ENCODE peak calls at places on chromosomes 16 and 17, in five cellular contexts. One of them, this sample, is unnamed.

GRCh38 chr17:45128989-45129388 is 3.3 kb downstream of the PLCD3 start:
- DNase-seq in IMR-90: no peak
- DNase-seq in H1: no peak
- DNase-seq in mesenchymal stem cell: no peak
- DNase-seq in H9: no peak
- DNase-seq in this sample: no peak

GRCh38 chr17:19718613-19719364 is 2.4 kb upstream of the SLC47A2 start:
- DNase-seq in mesenchymal stem cell: no peak
- DNase-seq in IMR-90: no peak
- DNase-seq in H1: no peak
- DNase-seq in H9: peak
- DNase-seq in this sample: no peak

GRCh38 chr17:58391302-58391984 is 25.9 kb downstream of the RNF43 start:
- DNase-seq in H1: no peak
- DNase-seq in H9: no peak
- DNase-seq in IMR-90: no peak
- DNase-seq in mesenchymal stem cell: no peak
- DNase-seq in this sample: no peak

GRCh38 chr16:22369221-22369811 is 5.1 kb downstream of the CDR2 start:
- DNase-seq in H1: no peak
- DNase-seq in mesenchymal stem cell: peak
- DNase-seq in IMR-90: peak
- DNase-seq in H9: no peak
- DNase-seq in this sample: no peak

GRCh38 chr17:82935944-82936767 is 96.3 kb upstream of the ZNF750 start:
- DNase-seq in mesenchymal stem cell: no peak
- DNase-seq in H9: no peak
- DNase-seq in H1: no peak
- DNase-seq in IMR-90: no peak
- DNase-seq in this sample: no peak

GRCh38 chr17:80832266-80832676 is 159.4 kb upstream of the CHMP6 start:
- DNase-seq in mesenchymal stem cell: peak
- DNase-seq in H1: no peak
- DNase-seq in IMR-90: peak
- DNase-seq in H9: peak
- DNase-seq in this sample: no peak

GRCh38 chr16:11106726-11107125 is 149.3 kb downstream of the SOCS1 start:
- DNase-seq in mesenchymal stem cell: no peak
- DNase-seq in IMR-90: no peak
- DNase-seq in H1: no peak
- DNase-seq in H9: no peak
- DNase-seq in this sample: no peak

GRCh38 chr17:68356520-68356919 is 65.2 kb downstream of the ARSG start:
- DNase-seq in H1: no peak
- DNase-seq in mesenchymal stem cell: no peak
- DNase-seq in IMR-90: no peak
- DNase-seq in H9: no peak
- DNase-seq in this sample: no peak

GRCh38 chr17:59561042-59561441 is 4.4 kb upstream of the DHX40 start:
- DNase-seq in IMR-90: peak
- DNase-seq in H1: no peak
- DNase-seq in mesenchymal stem cell: peak
- DNase-seq in H9: peak
- DNase-seq in this sample: no peak

GRCh38 chr17:80948961-80949450 is 42.6 kb upstream of the CHMP6 start:
- DNase-seq in mesenchymal stem cell: no peak
- DNase-seq in IMR-90: no peak
- DNase-seq in H9: no peak
- DNase-seq in H1: no peak
- DNase-seq in this sample: no peak

GRCh38 chr16:11499295-11500089 is 87.2 kb downstream of the LITAF start:
- DNase-seq in IMR-90: no peak
- DNase-seq in H9: no peak
- DNase-seq in mesenchymal stem cell: no peak
- DNase-seq in H1: no peak
- DNase-seq in this sample: no peak

GRCh38 chr17:50908860-50909764 is 43.0 kb upstream of the TOB1 start:
- DNase-seq in H1: no peak
- DNase-seq in H9: peak
- DNase-seq in IMR-90: no peak
- DNase-seq in mesenchymal stem cell: no peak
- DNase-seq in this sample: no peak

GRCh38 chr16:2003231-2003826 is 6.3 kb downstream of the ZNF598 start:
- DNase-seq in H9: no peak
- DNase-seq in H1: no peak
- DNase-seq in mesenchymal stem cell: no peak
- DNase-seq in IMR-90: no peak
- DNase-seq in this sample: no peak

GRCh38 chr17:77716289-77716929 is 242.1 kb upstream of the TNRC6C start:
- DNase-seq in IMR-90: no peak
- DNase-seq in H1: no peak
- DNase-seq in H9: peak
- DNase-seq in mesenchymal stem cell: no peak
- DNase-seq in this sample: no peak

GRCh38 chr17:57830880-57831279 is 19.0 kb downstream of the MRPS23 start:
- DNase-seq in IMR-90: no peak
- DNase-seq in H9: no peak
- DNase-seq in mesenchymal stem cell: no peak
- DNase-seq in H1: no peak
- DNase-seq in this sample: no peak

GRCh38 chr17:49440581-49440980 is 25.9 kb upstream of the PHB1 start:
- DNase-seq in mesenchymal stem cell: no peak
- DNase-seq in H1: no peak
- DNase-seq in IMR-90: no peak
- DNase-seq in H9: peak
- DNase-seq in this sample: no peak

GRCh38 chr17:37148171-37148570 is 199.4 kb downstream of the AATF start:
- DNase-seq in H1: no peak
- DNase-seq in IMR-90: no peak
- DNase-seq in mesenchymal stem cell: no peak
- DNase-seq in H9: no peak
- DNase-seq in this sample: no peak

GRCh38 chr17:2054262-2054739 is 602 bp upstream of the HIC1 start:
- DNase-seq in mesenchymal stem cell: peak
- DNase-seq in IMR-90: peak
- DNase-seq in H9: peak
- DNase-seq in H1: no peak
- DNase-seq in this sample: no peak

GRCh38 chr17:18318771-18319450 is 3.8 kb downstream of the SMCR8 start:
- DNase-seq in H1: no peak
- DNase-seq in H9: no peak
- DNase-seq in IMR-90: no peak
- DNase-seq in mesenchymal stem cell: no peak
- DNase-seq in this sample: no peak

GRCh38 chr17:27631897-27632725 is 1.1 kb downstream of the LGALS9 start:
- DNase-seq in IMR-90: no peak
- DNase-seq in mesenchymal stem cell: no peak
- DNase-seq in H9: no peak
- DNase-seq in H1: no peak
- DNase-seq in this sample: no peak

GRCh38 chr17:16135461-16135860 is 79.9 kb downstream of the NCOR1 start:
- DNase-seq in H1: no peak
- DNase-seq in IMR-90: peak
- DNase-seq in mesenchymal stem cell: peak
- DNase-seq in H9: no peak
- DNase-seq in this sample: no peak

GRCh38 chr16:12245923-12246290 is 269.4 kb downstream of the SNX29 start:
- DNase-seq in IMR-90: no peak
- DNase-seq in H1: no peak
- DNase-seq in mesenchymal stem cell: no peak
- DNase-seq in H9: no peak
- DNase-seq in this sample: no peak

GRCh38 chr16:352547-353403 is at the start of gene AXIN1:
- DNase-seq in H1: peak
- DNase-seq in mesenchymal stem cell: peak
- DNase-seq in H9: peak
- DNase-seq in IMR-90: peak
- DNase-seq in this sample: peak

GRCh38 chr17:18043491-18043890 is 4.3 kb downstream of the GID4 start:
- DNase-seq in H9: no peak
- DNase-seq in mesenchymal stem cell: peak
- DNase-seq in H1: no peak
- DNase-seq in IMR-90: peak
- DNase-seq in this sample: no peak

GRCh38 chr17:17067277-17067676 is 25.0 kb downstream of the MPRIP start:
- DNase-seq in H9: peak
- DNase-seq in IMR-90: peak
- DNase-seq in mesenchymal stem cell: no peak
- DNase-seq in H1: no peak
- DNase-seq in this sample: no peak

GRCh38 chr17:62178579-62178978 is 113.5 kb upstream of the MED13 start:
- DNase-seq in H9: no peak
- DNase-seq in H1: no peak
- DNase-seq in IMR-90: peak
- DNase-seq in mesenchymal stem cell: peak
- DNase-seq in this sample: no peak

GRCh38 chr17:80425835-80426426 is 11.0 kb downstream of the ENDOV start:
- DNase-seq in IMR-90: no peak
- DNase-seq in H1: no peak
- DNase-seq in mesenchymal stem cell: no peak
- DNase-seq in H9: no peak
- DNase-seq in this sample: no peak

GRCh38 chr17:61254894-61255293 is 144.7 kb upstream of the TBX2 start:
- DNase-seq in mesenchymal stem cell: peak
- DNase-seq in H9: no peak
- DNase-seq in IMR-90: no peak
- DNase-seq in H1: no peak
- DNase-seq in this sample: no peak

GRCh38 chr17:21356537-21357127 is 19.5 kb upstream of the KCNJ12 start:
- DNase-seq in H1: no peak
- DNase-seq in IMR-90: no peak
- DNase-seq in mesenchymal stem cell: no peak
- DNase-seq in H9: no peak
- DNase-seq in this sample: no peak

GRCh38 chr16:13999895-14000425 is 71.2 kb upstream of the MRTFB start:
- DNase-seq in H9: no peak
- DNase-seq in H1: no peak
- DNase-seq in IMR-90: no peak
- DNase-seq in mesenchymal stem cell: no peak
- DNase-seq in this sample: no peak

GRCh38 chr16:54630284-54630967 is 300.2 kb upstream of the IRX5 start:
- DNase-seq in IMR-90: no peak
- DNase-seq in H9: no peak
- DNase-seq in mesenchymal stem cell: no peak
- DNase-seq in H1: no peak
- DNase-seq in this sample: no peak

GRCh38 chr17:82367724-82368524 is 3.6 kb upstream of the UTS2R start:
- DNase-seq in H9: peak
- DNase-seq in mesenchymal stem cell: no peak
- DNase-seq in H1: peak
- DNase-seq in IMR-90: peak
- DNase-seq in this sample: no peak

GRCh38 chr17:50177983-50178834 is 12.4 kb downstream of the SGCA start:
- DNase-seq in H9: peak
- DNase-seq in IMR-90: peak
- DNase-seq in mesenchymal stem cell: peak
- DNase-seq in H1: peak
- DNase-seq in this sample: no peak

DNA sequence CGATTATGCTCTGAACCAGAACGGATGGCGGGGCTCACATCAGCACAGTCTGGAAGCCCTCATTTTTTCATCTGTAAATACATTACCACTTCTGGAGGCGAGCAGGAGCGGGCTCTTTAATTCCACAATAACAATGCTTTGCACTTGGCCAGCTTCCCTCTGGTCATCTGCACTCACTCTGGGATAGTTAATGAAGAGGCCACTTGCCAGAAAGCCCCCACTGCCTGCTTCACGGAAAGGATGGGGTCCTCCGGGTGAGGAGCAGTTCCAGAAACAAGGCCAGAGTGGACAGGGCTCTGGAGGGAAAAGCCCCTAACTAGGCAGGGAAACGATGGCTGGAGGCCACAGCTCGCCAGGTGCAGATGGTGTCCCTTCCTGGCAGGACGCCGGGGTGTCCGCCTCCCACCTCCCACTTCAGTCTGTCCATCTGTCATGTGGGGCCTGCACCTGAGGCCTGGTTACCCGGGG is 13.1 kb upstream of the BCAR1 start:
- DNase-seq in H1: no peak
- DNase-seq in IMR-90: peak
- DNase-seq in mesenchymal stem cell: peak
- DNase-seq in H9: no peak
- DNase-seq in this sample: no peak
- H4K8ac ChIP-seq in H1: no peak
- H4K8ac ChIP-seq in IMR-90: peak
- H4K8ac ChIP-seq in mesenchymal stem cell: no peak
- H4K8ac ChIP-seq in H9: no peak
- H4K8ac ChIP-seq in this sample: no peak

GRCh38 chr16:75265911-75266701 is 14.7 kb upstream of the BCAR1 start:
- DNase-seq in IMR-90: peak
- DNase-seq in H1: no peak
- DNase-seq in mesenchymal stem cell: peak
- DNase-seq in H9: peak
- DNase-seq in this sample: peak
- H2BK120ac ChIP-seq in IMR-90: peak
- H2BK120ac ChIP-seq in H1: no peak
- H2BK120ac ChIP-seq in mesenchymal stem cell: peak
- H2BK120ac ChIP-seq in H9: no peak
- H2BK120ac ChIP-seq in this sample: no peak

DNA sequence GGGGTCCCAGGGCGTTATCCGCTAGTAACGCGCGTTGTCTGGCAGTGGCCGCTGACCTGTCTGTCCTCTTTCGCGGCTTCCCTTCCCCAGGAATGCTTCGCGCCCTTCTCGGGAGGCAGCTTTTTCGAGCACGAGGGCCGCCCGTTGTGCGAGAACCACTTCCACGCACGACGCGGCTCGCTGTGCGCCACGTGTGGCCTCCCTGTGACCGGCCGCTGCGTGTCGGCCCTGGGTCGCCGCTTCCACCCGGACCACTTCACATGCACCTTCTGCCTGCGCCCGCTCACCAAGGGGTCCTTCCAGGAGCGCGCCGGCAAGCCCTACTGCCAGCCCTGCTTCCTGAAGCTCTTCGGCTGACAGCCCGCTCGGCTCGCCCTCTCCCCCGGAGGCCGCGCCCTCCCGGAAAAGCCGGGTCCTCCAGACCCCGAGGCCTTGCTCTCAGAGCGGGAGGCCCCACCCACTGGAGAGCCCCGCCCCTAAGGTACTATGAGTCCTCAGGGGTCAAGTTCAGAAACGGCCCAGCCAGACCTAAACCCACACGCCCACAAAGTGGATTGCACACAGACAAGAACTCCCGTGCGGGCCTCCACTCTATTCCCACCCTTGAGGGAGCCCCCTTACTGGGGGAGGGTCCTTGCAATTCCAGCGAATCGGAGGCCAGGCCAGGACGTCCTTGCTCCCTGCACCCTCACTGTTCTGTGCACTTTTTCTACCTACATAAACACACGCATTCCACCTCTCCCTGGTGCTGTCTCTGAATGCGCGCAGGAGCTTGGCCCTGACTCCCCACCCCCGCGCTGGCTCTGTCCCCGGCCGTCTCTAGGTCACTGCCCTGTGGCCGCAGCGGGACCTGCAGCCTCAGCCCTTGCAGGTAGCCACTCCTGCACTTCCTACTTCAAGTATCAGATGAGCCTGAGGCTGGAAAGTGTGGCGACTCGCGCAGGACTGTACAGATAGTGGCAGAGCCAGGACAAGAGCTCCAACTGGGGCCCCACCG is 5.4 kb upstream of the SLC5A2 start:
- DNase-seq in IMR-90: no peak
- DNase-seq in mesenchymal stem cell: no peak
- DNase-seq in H1: no peak
- DNase-seq in H9: peak
- DNase-seq in this sample: no peak
- H4K8ac ChIP-seq in IMR-90: no peak
- H4K8ac ChIP-seq in mesenchymal stem cell: peak
- H4K8ac ChIP-seq in H1: peak
- H4K8ac ChIP-seq in H9: no peak
- H4K8ac ChIP-seq in this sample: no peak

GRCh38 chr17:43713494-43714162 is 45.0 kb downstream of the SOST start:
- DNase-seq in H9: peak
- DNase-seq in H1: no peak
- DNase-seq in mesenchymal stem cell: peak
- DNase-seq in IMR-90: no peak
- DNase-seq in this sample: no peak
- H2BK120ac ChIP-seq in H9: no peak
- H2BK120ac ChIP-seq in H1: no peak
- H2BK120ac ChIP-seq in mesenchymal stem cell: peak
- H2BK120ac ChIP-seq in IMR-90: no peak
- H2BK120ac ChIP-seq in this sample: no peak

This sample was measured in neuronal stem cell.